ENCODE peak calls at places on chromosomes 1 and 21, in five cellular contexts. One of them, this sample, is unnamed.

GRCh38 chr1:47859092-47859743 is 138.0 kb downstream of the TRABD2B start:
- DNase-seq in upper lobe of right lung: no peak
- DNase-seq in transverse colon: no peak
- DNase-seq in neural progenitor cell: no peak
- DNase-seq in colonic mucosa: no peak
- DNase-seq in this sample: no peak

GRCh38 chr1:220819627-220820026 is 32.9 kb downstream of the MTARC1 start:
- DNase-seq in upper lobe of right lung: no peak
- DNase-seq in transverse colon: no peak
- DNase-seq in neural progenitor cell: no peak
- DNase-seq in colonic mucosa: no peak
- DNase-seq in this sample: no peak

GRCh38 chr1:4733446-4734175 is 79.2 kb downstream of the AJAP1 start:
- DNase-seq in upper lobe of right lung: no peak
- DNase-seq in transverse colon: no peak
- DNase-seq in neural progenitor cell: no peak
- DNase-seq in colonic mucosa: no peak
- DNase-seq in this sample: no peak

GRCh38 chr1:61892977-61893376 is 150.7 kb downstream of the PATJ start:
- DNase-seq in upper lobe of right lung: no peak
- DNase-seq in transverse colon: no peak
- DNase-seq in neural progenitor cell: no peak
- DNase-seq in colonic mucosa: no peak
- DNase-seq in this sample: no peak

GRCh38 chr1:3060601-3061551 is 8.1 kb upstream of the PRDM16 start:
- DNase-seq in upper lobe of right lung: peak
- DNase-seq in transverse colon: no peak
- DNase-seq in neural progenitor cell: peak
- DNase-seq in colonic mucosa: no peak
- DNase-seq in this sample: no peak

GRCh38 chr1:103190746-103191145 is 82.4 kb upstream of the COL11A1 start:
- DNase-seq in upper lobe of right lung: no peak
- DNase-seq in transverse colon: no peak
- DNase-seq in neural progenitor cell: no peak
- DNase-seq in colonic mucosa: no peak
- DNase-seq in this sample: no peak

GRCh38 chr1:22332166-22332717 is 119.4 kb upstream of the ZBTB40 start:
- DNase-seq in upper lobe of right lung: peak
- DNase-seq in transverse colon: no peak
- DNase-seq in neural progenitor cell: no peak
- DNase-seq in colonic mucosa: no peak
- DNase-seq in this sample: no peak

GRCh38 chr1:14112613-14113012 is 412.6 kb downstream of the PRDM2 start:
- DNase-seq in upper lobe of right lung: no peak
- DNase-seq in transverse colon: no peak
- DNase-seq in neural progenitor cell: no peak
- DNase-seq in colonic mucosa: no peak
- DNase-seq in this sample: no peak

GRCh38 chr1:245085508-245086095 is 69.2 kb upstream of the KIF26B start:
- DNase-seq in upper lobe of right lung: no peak
- DNase-seq in transverse colon: no peak
- DNase-seq in neural progenitor cell: no peak
- DNase-seq in colonic mucosa: no peak
- DNase-seq in this sample: peak

GRCh38 chr1:158798531-158798930 is 17.5 kb upstream of the OR6N2 start:
- DNase-seq in upper lobe of right lung: no peak
- DNase-seq in transverse colon: no peak
- DNase-seq in neural progenitor cell: no peak
- DNase-seq in colonic mucosa: no peak
- DNase-seq in this sample: no peak

GRCh38 chr1:187051618-187052232 is 223.0 kb downstream of the PLA2G4A start:
- DNase-seq in upper lobe of right lung: no peak
- DNase-seq in transverse colon: no peak
- DNase-seq in neural progenitor cell: peak
- DNase-seq in colonic mucosa: no peak
- DNase-seq in this sample: peak

GRCh38 chr1:230306158-230306557 is 120.0 kb downstream of the PGBD5 start:
- DNase-seq in upper lobe of right lung: no peak
- DNase-seq in transverse colon: no peak
- DNase-seq in neural progenitor cell: no peak
- DNase-seq in colonic mucosa: no peak
- DNase-seq in this sample: peak

GRCh38 chr21:45383615-45384201 is 21.3 kb upstream of the COL18A1 start:
- DNase-seq in upper lobe of right lung: peak
- DNase-seq in transverse colon: no peak
- DNase-seq in neural progenitor cell: no peak
- DNase-seq in colonic mucosa: no peak
- DNase-seq in this sample: no peak

GRCh38 chr1:110262846-110263631 is 52.9 kb downstream of the KCNC4 start:
- DNase-seq in upper lobe of right lung: no peak
- DNase-seq in transverse colon: no peak
- DNase-seq in neural progenitor cell: no peak
- DNase-seq in colonic mucosa: no peak
- DNase-seq in this sample: peak

GRCh38 chr1:153929433-153929825 is 6.7 kb upstream of the GATAD2B start:
- DNase-seq in upper lobe of right lung: peak
- DNase-seq in transverse colon: no peak
- DNase-seq in neural progenitor cell: no peak
- DNase-seq in colonic mucosa: no peak
- DNase-seq in this sample: no peak

GRCh38 chr1:17018849-17019248 is 7.1 kb upstream of the ATP13A2 start:
- DNase-seq in upper lobe of right lung: no peak
- DNase-seq in transverse colon: no peak
- DNase-seq in neural progenitor cell: no peak
- DNase-seq in colonic mucosa: no peak
- DNase-seq in this sample: peak

GRCh38 chr1:189597083-189597482 is 880.6 kb downstream of the BRINP3 start:
- DNase-seq in upper lobe of right lung: no peak
- DNase-seq in transverse colon: no peak
- DNase-seq in neural progenitor cell: no peak
- DNase-seq in colonic mucosa: no peak
- DNase-seq in this sample: no peak

GRCh38 chr1:42692461-42692860 is 10.2 kb downstream of the YBX1 start:
- DNase-seq in upper lobe of right lung: no peak
- DNase-seq in transverse colon: peak
- DNase-seq in neural progenitor cell: peak
- DNase-seq in colonic mucosa: peak
- DNase-seq in this sample: no peak

GRCh38 chr1:100428160-100428559 is 75.9 kb downstream of the CDC14A start:
- DNase-seq in upper lobe of right lung: no peak
- DNase-seq in transverse colon: no peak
- DNase-seq in neural progenitor cell: no peak
- DNase-seq in colonic mucosa: no peak
- DNase-seq in this sample: no peak

GRCh38 chr1:32878183-32878582 is 7.5 kb upstream of the FNDC5 start:
- DNase-seq in upper lobe of right lung: no peak
- DNase-seq in transverse colon: no peak
- DNase-seq in neural progenitor cell: peak
- DNase-seq in colonic mucosa: no peak
- DNase-seq in this sample: no peak

GRCh38 chr1:12029720-12030339 is 10.5 kb downstream of the MIIP start:
- DNase-seq in upper lobe of right lung: no peak
- DNase-seq in transverse colon: no peak
- DNase-seq in neural progenitor cell: no peak
- DNase-seq in colonic mucosa: no peak
- DNase-seq in this sample: no peak

GRCh38 chr1:199290186-199290585 is 651.3 kb downstream of the PTPRC start:
- DNase-seq in upper lobe of right lung: no peak
- DNase-seq in transverse colon: no peak
- DNase-seq in neural progenitor cell: no peak
- DNase-seq in colonic mucosa: no peak
- DNase-seq in this sample: no peak

GRCh38 chr1:147613506-147613905 is 56.8 kb downstream of the ACP6 start:
- DNase-seq in upper lobe of right lung: no peak
- DNase-seq in transverse colon: no peak
- DNase-seq in neural progenitor cell: no peak
- DNase-seq in colonic mucosa: no peak
- DNase-seq in this sample: no peak

GRCh38 chr1:13478687-13479086 is 35.1 kb downstream of the LRRC38 start:
- DNase-seq in upper lobe of right lung: no peak
- DNase-seq in transverse colon: no peak
- DNase-seq in neural progenitor cell: peak
- DNase-seq in colonic mucosa: no peak
- DNase-seq in this sample: no peak

GRCh38 chr1:230836801-230837200 is 31.5 kb downstream of the C1orf198 start:
- DNase-seq in upper lobe of right lung: no peak
- DNase-seq in transverse colon: no peak
- DNase-seq in neural progenitor cell: peak
- DNase-seq in colonic mucosa: no peak
- DNase-seq in this sample: no peak

GRCh38 chr1:30867537-30867936 is 41.0 kb downstream of the SDC3 start:
- DNase-seq in upper lobe of right lung: no peak
- DNase-seq in transverse colon: no peak
- DNase-seq in neural progenitor cell: no peak
- DNase-seq in colonic mucosa: no peak
- DNase-seq in this sample: no peak

GRCh38 chr1:59394706-59395417 is 98.0 kb downstream of the FGGY start:
- DNase-seq in upper lobe of right lung: no peak
- DNase-seq in transverse colon: no peak
- DNase-seq in neural progenitor cell: no peak
- DNase-seq in colonic mucosa: no peak
- DNase-seq in this sample: no peak

GRCh38 chr1:59391216-59392179 is 94.6 kb downstream of the FGGY start:
- DNase-seq in upper lobe of right lung: no peak
- DNase-seq in transverse colon: no peak
- DNase-seq in neural progenitor cell: no peak
- DNase-seq in colonic mucosa: no peak
- DNase-seq in this sample: no peak

GRCh38 chr1:59396387-59396786 is 99.5 kb downstream of the FGGY start:
- DNase-seq in upper lobe of right lung: no peak
- DNase-seq in transverse colon: no peak
- DNase-seq in neural progenitor cell: no peak
- DNase-seq in colonic mucosa: no peak
- DNase-seq in this sample: no peak

GRCh38 chr1:59390307-59390706 is 93.4 kb downstream of the FGGY start:
- DNase-seq in upper lobe of right lung: no peak
- DNase-seq in transverse colon: no peak
- DNase-seq in neural progenitor cell: no peak
- DNase-seq in colonic mucosa: no peak
- DNase-seq in this sample: no peak

DNA sequence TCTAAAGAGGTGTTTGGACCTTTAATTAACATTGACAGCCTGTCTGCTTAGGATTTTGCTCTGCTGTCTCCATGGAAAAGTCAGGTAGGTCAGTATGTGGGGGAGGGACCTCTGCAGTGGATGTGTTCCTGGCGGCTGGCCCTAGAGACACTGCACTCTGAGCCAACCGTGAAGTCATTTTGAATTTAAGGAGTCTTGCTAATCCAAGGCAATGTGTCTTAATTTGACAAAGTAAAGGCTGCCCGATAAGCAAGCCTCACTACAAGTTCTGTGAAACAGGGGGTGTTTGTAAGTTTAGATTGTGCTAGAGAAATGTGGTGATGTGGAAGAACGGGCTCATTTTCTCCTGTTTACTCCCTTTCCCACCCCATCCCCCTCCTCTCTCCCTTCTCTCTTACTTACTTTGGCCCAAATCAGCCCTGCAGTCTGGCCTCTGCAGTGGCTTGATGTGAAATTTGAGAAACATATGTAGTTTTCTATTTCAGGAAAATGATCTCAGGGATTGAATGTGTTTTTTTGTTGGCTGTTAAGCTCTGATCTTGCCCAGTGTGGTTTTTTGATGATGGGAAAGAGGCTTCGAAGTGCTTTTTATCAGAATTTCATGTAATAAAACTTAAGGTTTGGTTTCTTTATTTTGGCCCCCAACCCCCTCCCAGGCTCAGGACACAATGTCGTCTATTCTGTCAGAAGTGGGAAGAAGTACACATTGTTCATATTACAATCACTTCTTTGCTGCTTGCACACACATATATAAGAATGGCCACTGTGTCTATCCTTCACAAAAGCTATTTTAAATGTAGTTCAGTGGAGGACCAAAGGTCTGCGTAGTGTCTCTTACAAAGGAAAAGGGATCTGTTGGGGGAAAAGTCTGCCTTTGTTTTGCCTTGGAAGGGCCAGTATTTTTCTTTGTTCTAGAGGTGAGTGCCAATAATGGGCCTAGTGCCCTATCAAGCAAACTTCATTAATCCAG is 96.6 kb downstream of the FGGY start:
- DNase-seq in upper lobe of right lung: no peak
- DNase-seq in transverse colon: peak
- DNase-seq in neural progenitor cell: peak
- DNase-seq in colonic mucosa: peak
- DNase-seq in this sample: no peak
- H3K4me3 ChIP-seq in upper lobe of right lung: no peak
- H3K4me3 ChIP-seq in transverse colon: no peak
- H3K4me3 ChIP-seq in neural progenitor cell: peak
- H3K4me3 ChIP-seq in colonic mucosa: no peak
- H3K4me3 ChIP-seq in this sample: no peak

GRCh38 chr1:26826261-26827201 is at the start of gene ZDHHC18:
- DNase-seq in upper lobe of right lung: peak
- DNase-seq in transverse colon: peak
- DNase-seq in neural progenitor cell: peak
- DNase-seq in colonic mucosa: peak
- DNase-seq in this sample: peak
- TF ChIP-seq CTCF in upper lobe of right lung: peak
- TF ChIP-seq CTCF in transverse colon: peak
- TF ChIP-seq CTCF in neural progenitor cell: peak
- TF ChIP-seq CTCF in colonic mucosa: no peak
- TF ChIP-seq CTCF in this sample: peak

GRCh38 chr21:33402011-33402979 is 918 bp upstream of the IFNGR2 start:
- DNase-seq in upper lobe of right lung: peak
- DNase-seq in transverse colon: peak
- DNase-seq in neural progenitor cell: peak
- DNase-seq in colonic mucosa: peak
- DNase-seq in this sample: peak
- H3K4me3 ChIP-seq in upper lobe of right lung: peak
- H3K4me3 ChIP-seq in transverse colon: peak
- H3K4me3 ChIP-seq in neural progenitor cell: peak
- H3K4me3 ChIP-seq in colonic mucosa: peak
- H3K4me3 ChIP-seq in this sample: peak

DNA sequence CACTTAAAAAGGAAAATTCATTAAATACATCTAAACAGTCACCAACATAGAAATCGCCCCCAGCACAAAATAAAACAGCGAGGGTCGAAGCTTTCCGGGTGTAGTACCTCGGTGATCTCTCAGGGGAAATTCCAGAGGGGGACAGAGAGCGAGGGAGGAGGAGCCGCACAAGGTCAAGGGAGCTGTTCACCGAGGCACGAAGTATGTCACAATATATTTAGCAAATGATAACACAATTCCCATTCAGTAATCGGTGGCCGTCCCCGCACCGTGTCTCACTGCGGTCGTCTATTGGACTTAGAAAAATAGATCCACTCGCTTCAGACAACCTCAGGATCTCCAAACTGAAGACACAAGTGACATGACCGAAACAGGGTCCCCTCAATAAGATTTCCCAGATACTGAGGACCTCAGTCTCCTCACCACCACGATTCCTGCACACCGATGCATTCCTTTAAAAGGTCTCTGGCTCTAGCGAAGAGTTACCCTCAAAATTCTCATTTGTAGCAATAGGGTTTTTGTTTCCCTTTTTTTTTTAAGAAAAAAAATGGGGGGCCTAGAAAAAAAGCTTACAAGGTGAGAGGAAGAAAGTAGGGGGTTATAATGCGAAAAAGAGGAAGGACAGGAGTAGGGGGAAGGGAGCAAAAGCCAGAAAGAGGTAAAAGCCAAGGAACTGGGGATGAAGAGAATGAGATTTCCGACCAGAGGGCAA is 1.1 kb downstream of the LPGAT1 start:
- DNase-seq in upper lobe of right lung: no peak
- DNase-seq in transverse colon: peak
- DNase-seq in neural progenitor cell: peak
- DNase-seq in colonic mucosa: peak
- DNase-seq in this sample: peak
- TF ChIP-seq CTCF in upper lobe of right lung: no peak
- TF ChIP-seq CTCF in transverse colon: no peak
- TF ChIP-seq CTCF in neural progenitor cell: peak
- TF ChIP-seq CTCF in colonic mucosa: no peak
- TF ChIP-seq CTCF in this sample: no peak

GRCh38 chr1:149997585-149998262 is 12.8 kb downstream of the OTUD7B start:
- DNase-seq in upper lobe of right lung: no peak
- DNase-seq in transverse colon: no peak
- DNase-seq in neural progenitor cell: no peak
- DNase-seq in colonic mucosa: no peak
- DNase-seq in this sample: peak
- H3K4me3 ChIP-seq in upper lobe of right lung: no peak
- H3K4me3 ChIP-seq in transverse colon: no peak
- H3K4me3 ChIP-seq in neural progenitor cell: no peak
- H3K4me3 ChIP-seq in colonic mucosa: no peak
- H3K4me3 ChIP-seq in this sample: peak

This sample was measured in GM12865.